ENCODE peak calls at places on chromosome 19, in ten cellular contexts. B is pancreas, Q is cerebellum, E is kidney epithelial cell, W is NCI-H187 treated with DMSO at 0.1 percent for 48 hours, R is nephron progenitor cell, N is T follicular helper cell, K is T-helper 9 cell, G is iPS-NIHi11, C is psoas muscle. Y is an unnamed sample.

GRCh38 chr19:5943623-5944022 is 29.6 kb downstream of the CAPS start:
- DNase-seq in B (no peak), Q (no peak), E (no peak), W (no peak), R (no peak), N (no peak), K (no peak), G (no peak), C (no peak), Y (no peak)

GRCh38 chr19:9941236-9941635 is 4.9 kb upstream of the OLFM2 start:
- DNase-seq in B (no peak), Q (no peak), E (no peak), W (no peak), R (no peak), N (no peak), K (no peak), G (no peak), C (no peak), Y (no peak)

GRCh38 chr19:1079566-1080111 is 12.7 kb downstream of the ARHGAP45 start:
- DNase-seq in B (peak), Q (no peak), E (no peak), W (no peak), R (no peak), N (no peak), K (no peak), G (no peak), C (no peak), Y (peak)

GRCh38 chr19:2149980-2150793 is 1.2 kb downstream of the AP3D1 start:
- DNase-seq in B (peak), Q (no peak), E (no peak), W (no peak), R (no peak), N (no peak), K (no peak), G (no peak), C (no peak), Y (no peak)

GRCh38 chr19:51090471-51090870 is 7.8 kb upstream of the KLK14 start:
- DNase-seq in B (no peak), Q (no peak), E (no peak), W (no peak), R (no peak), N (no peak), K (no peak), G (no peak), C (no peak), Y (no peak)

GRCh38 chr19:10228925-10229324 is 2.2 kb downstream of the S1PR2 start:
- DNase-seq in B (no peak), Q (no peak), E (no peak), W (no peak), R (peak), N (peak), K (peak), G (peak), C (no peak), Y (peak)

GRCh38 chr19:29266001-29266400 is 53.0 kb upstream of the UQCRFS1 start:
- DNase-seq in B (no peak), Q (no peak), E (no peak), W (no peak), R (no peak), N (no peak), K (no peak), G (no peak), C (no peak), Y (no peak)

GRCh38 chr19:44303976-44304568 is 753 bp downstream of the ZNF235 start:
- DNase-seq in B (no peak), Q (peak), E (no peak), W (no peak), R (peak), N (no peak), K (no peak), G (peak), C (no peak), Y (peak)

GRCh38 chr19:10018219-10018618 is 4.9 kb downstream of the RDH8 start:
- DNase-seq in B (no peak), Q (no peak), E (no peak), W (no peak), R (no peak), N (no peak), K (no peak), G (no peak), C (no peak), Y (no peak)

GRCh38 chr19:21566073-21566472 is 60.7 kb downstream of the ZNF429 start:
- DNase-seq in B (no peak), Q (no peak), E (no peak), W (no peak), R (no peak), N (no peak), K (no peak), G (no peak), C (no peak), Y (no peak)

GRCh38 chr19:39916851-39917396 is 17.5 kb downstream of the FCGBP start:
- DNase-seq in B (no peak), Q (no peak), E (no peak), W (no peak), R (no peak), N (no peak), K (no peak), G (peak), C (no peak), Y (no peak)

GRCh38 chr19:17922138-17922537 is 10.7 kb upstream of the CCDC124 start:
- DNase-seq in B (no peak), Q (no peak), E (no peak), W (no peak), R (no peak), N (no peak), K (no peak), G (no peak), C (no peak), Y (no peak)

GRCh38 chr19:3775374-3775711 is 3.3 kb upstream of the RAX2 start:
- DNase-seq in B (no peak), Q (no peak), E (no peak), W (no peak), R (no peak), N (no peak), K (no peak), G (no peak), C (no peak), Y (no peak)

GRCh38 chr19:51119675-51120074 is 5.0 kb upstream of the SIGLEC9 start:
- DNase-seq in B (no peak), Q (no peak), E (no peak), W (no peak), R (no peak), N (no peak), K (no peak), G (no peak), C (no peak), Y (no peak)

GRCh38 chr19:13938361-13939027 is at the start of gene PODNL1:
- DNase-seq in B (no peak), Q (no peak), E (no peak), W (no peak), R (no peak), N (no peak), K (no peak), G (no peak), C (no peak), Y (no peak)

GRCh38 chr19:51417807-51418152 is 338 bp upstream of the SIGLEC10 start:
- DNase-seq in B (no peak), Q (no peak), E (no peak), W (no peak), R (no peak), N (no peak), K (no peak), G (no peak), C (no peak), Y (no peak)

GRCh38 chr19:34220472-34221063 is 33.8 kb upstream of the GARRE1 start:
- DNase-seq in B (peak), Q (peak), E (no peak), W (no peak), R (peak), N (peak), K (peak), G (peak), C (peak), Y (peak)

GRCh38 chr19:6186435-6186834 is 51.0 kb downstream of the ACSBG2 start:
- DNase-seq in B (no peak), Q (no peak), E (no peak), W (no peak), R (no peak), N (no peak), K (no peak), G (no peak), C (no peak), Y (no peak)

GRCh38 chr19:7975037-7975436 is 30.4 kb downstream of the ELAVL1 start:
- DNase-seq in B (peak), Q (peak), E (no peak), W (no peak), R (no peak), N (no peak), K (no peak), G (no peak), C (peak), Y (no peak)

GRCh38 chr19:39407644-39408391 is 1.2 kb downstream of the ZFP36 start:
- DNase-seq in B (peak), Q (no peak), E (no peak), W (no peak), R (no peak), N (peak), K (peak), G (no peak), C (peak), Y (no peak)

GRCh38 chr19:2716722-2717637 is 4.2 kb downstream of the DIRAS1 start:
- DNase-seq in B (no peak), Q (no peak), E (no peak), W (no peak), R (no peak), N (no peak), K (no peak), G (no peak), C (no peak), Y (no peak)

Y was measured in NCI-H526.